ENCODE peak calls at places on chromosome 2, in ten cellular contexts. K is central memory CD8-positive, alpha-beta T cell; M is stimulated activated CD8-positive, alpha-beta memory T cell treated with anti-CD3 and anti-CD28 coated beads, Interleukin-2, amount 100 ng/mL, for 1 hour; T is SJSA1; A is activated CD4-positive, alpha-beta T cell treated with anti-CD3 and anti-CD28 coated beads for 48 hours; P is NCI-H1092; W is activated CD8-positive, alpha-beta memory T cell treated with anti-CD3 and anti-CD28 coated beads for 24 hours; C is left ventricle myocardium inferior; B is foreskin keratinocyte; I is prostate gland. J is an unnamed sample.

GRCh38 chr2:111975053-111975552 is 76.7 kb downstream of the MERTK start:
- DNase-seq in K (no peak), B (peak; percentile 99), C (no peak), T (peak; percentile 39), I (no peak), W (no peak), P (no peak), M (no peak), A (no peak), J (no peak)

GRCh38 chr2:121340926-121341325 is 55.9 kb upstream of the TFCP2L1 start:
- DNase-seq in A (no peak), K (no peak), M (no peak), C (no peak), W (no peak), T (no peak), P (no peak), I (no peak), B (no peak), J (no peak)

GRCh38 chr2:56380861-56381260 is 197.1 kb downstream of the CCDC85A start:
- DNase-seq in P (no peak), A (no peak), W (no peak), I (no peak), C (no peak), K (no peak), T (no peak), B (no peak), M (no peak), J (no peak)

GRCh38 chr2:105748564-105748963 is 3.9 kb downstream of the NCK2 start:
- DNase-seq in W (peak; percentile 54), M (no peak), C (no peak), K (no peak), B (no peak), A (no peak), I (no peak), P (no peak), T (no peak), J (no peak)

GRCh38 chr2:100262555-100263320 is 59.6 kb downstream of the LONRF2 start:
- DNase-seq in T (peak; percentile 41), I (peak; percentile 29), M (peak; percentile 17), P (peak; percentile 29), K (peak; percentile 25), B (peak; percentile 16), W (peak; percentile 83), A (peak; percentile 71), C (peak; percentile 69), J (peak; percentile 17)

GRCh38 chr2:1869987-1870386 is 125.7 kb upstream of the PXDN start:
- DNase-seq in C (no peak), A (no peak), T (no peak), K (no peak), M (no peak), W (no peak), P (no peak), I (no peak), B (peak; percentile 7), J (no peak)

GRCh38 chr2:140600116-140600515 is 1530.7 kb downstream of the LRP1B start:
- DNase-seq in I (no peak), W (no peak), P (no peak), C (no peak), A (no peak), B (no peak), T (no peak), M (no peak), K (no peak), J (no peak)

GRCh38 chr2:120483355-120483754 is 137.4 kb downstream of the INHBB start:
- DNase-seq in T (no peak), I (no peak), P (no peak), K (no peak), W (no peak), A (no peak), B (no peak), M (no peak), C (no peak), J (no peak)

GRCh38 chr2:95034221-95034620 is 8.7 kb downstream of the MAL start:
- DNase-seq in P (no peak), K (no peak), M (no peak), B (peak; percentile 70), T (no peak), C (no peak), I (no peak), W (no peak), A (peak; percentile 25), J (no peak)